ENCODE peak calls at places on chromosome 20, in six cellular contexts. L is ovary, Q is Peyer's patch, W is body of pancreas, I is H1, O is HCT116. Y is an unnamed sample.

GRCh38 chr20:25308671-25309394 is 60.9 kb downstream of the PYGB start:
- DNase-seq in L (peak; percentile 35), Q (no peak), W (peak; percentile 4), I (no peak), O (peak; percentile 28), Y (peak; percentile 56)

GRCh38 chr20:63577317-63577894 is 3.4 kb upstream of the HELZ2 start:
- DNase-seq in L (peak; percentile 41), Q (peak; percentile 78), W (peak; percentile 91), I (no peak), O (no peak), Y (peak; percentile 83)

GRCh38 chr20:60049601-60050000 is 91.4 kb downstream of the CDH26 start:
- DNase-seq in L (no peak), Q (no peak), W (no peak), I (no peak), O (no peak), Y (no peak)

GRCh38 chr20:47334022-47334551 is 22.4 kb downstream of the ZMYND8 start:
- DNase-seq in L (no peak), Q (peak; percentile 69), W (no peak), I (no peak), O (no peak), Y (peak; percentile 35)

GRCh38 chr20:53128024-53128423 is 155.9 kb downstream of the TSHZ2 start:
- DNase-seq in L (no peak), Q (no peak), W (no peak), I (no peak), O (no peak), Y (no peak)

GRCh38 chr20:58716476-58717277 is 24.1 kb downstream of the NPEPL1 start:
- DNase-seq in L (peak; percentile 35), Q (peak; percentile 35), W (no peak), I (peak; percentile 46), O (no peak), Y (peak; percentile 42)

GRCh38 chr20:11103866-11104265 is 430.1 kb upstream of the JAG1 start:
- DNase-seq in L (no peak), Q (no peak), W (no peak), I (no peak), O (no peak), Y (no peak)

GRCh38 chr20:41714030-41714429 is 95.9 kb upstream of the CHD6 start:
- DNase-seq in L (no peak), Q (no peak), W (no peak), I (no peak), O (no peak), Y (no peak)

GRCh38 chr20:20299904-20300303 is 68.0 kb upstream of the INSM1 start:
- DNase-seq in L (no peak), Q (no peak), W (no peak), I (no peak), O (no peak), Y (no peak)

GRCh38 chr20:10793741-10794140 is 119.9 kb upstream of the JAG1 start:
- DNase-seq in L (no peak), Q (no peak), W (peak; percentile 46), I (peak; percentile 58), O (no peak), Y (no peak)

GRCh38 chr20:25023316-25023715 is 30.8 kb upstream of the APMAP start:
- DNase-seq in L (peak; percentile 20), Q (peak; percentile 41), W (peak; percentile 4), I (no peak), O (no peak), Y (peak; percentile 24)

GRCh38 chr20:48740269-48740603 is 87.6 kb downstream of the PREX1 start:
- DNase-seq in L (no peak), Q (no peak), W (no peak), I (no peak), O (no peak), Y (no peak)

GRCh38 chr20:41406896-41407444 is 40.4 kb upstream of the EMILIN3 start:
- DNase-seq in L (no peak), Q (no peak), W (no peak), I (no peak), O (no peak), Y (no peak)

GRCh38 chr20:4603724-4604123 is 118.0 kb upstream of the PRND start:
- DNase-seq in L (no peak), Q (no peak), W (no peak), I (no peak), O (no peak), Y (no peak)

GRCh38 chr20:4607287-4607713 is 114.4 kb upstream of the PRND start:
- DNase-seq in L (no peak), Q (peak; percentile 79), W (peak; percentile 60), I (peak; percentile 69), O (peak; percentile 51), Y (no peak)

GRCh38 chr20:4606046-4606445 is 115.7 kb upstream of the PRND start:
- DNase-seq in L (no peak), Q (no peak), W (no peak), I (no peak), O (no peak), Y (no peak)

GRCh38 chr20:4604580-4604979 is 117.1 kb upstream of the PRND start:
- DNase-seq in L (no peak), Q (no peak), W (no peak), I (no peak), O (no peak), Y (no peak)

DNA sequence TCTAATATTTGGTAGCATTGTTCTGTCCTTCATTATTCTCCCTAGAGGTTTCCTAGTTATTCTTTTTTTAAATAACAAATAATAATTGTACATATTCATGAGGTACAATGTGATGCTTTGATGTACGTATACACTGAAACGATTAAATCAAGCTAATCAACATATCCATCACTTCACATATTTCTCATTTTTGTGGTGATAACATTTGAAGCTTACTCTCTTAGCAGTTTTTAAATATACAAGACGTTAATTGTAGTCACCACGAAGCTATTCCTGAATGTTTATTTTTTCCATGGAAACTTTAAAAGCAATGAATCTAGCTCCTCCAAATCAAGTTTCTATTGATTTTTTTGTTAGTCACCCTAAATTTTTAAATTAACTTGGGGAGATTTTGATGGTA is 116.5 kb upstream of the PRND start:
- DNase-seq in L (no peak), Q (no peak), W (no peak), I (no peak), O (no peak), Y (no peak)
- TF ChIP-seq POLR2A in L (no peak), Q (no peak), W (no peak), I (no peak), O (no peak), Y (no peak)

DNA sequence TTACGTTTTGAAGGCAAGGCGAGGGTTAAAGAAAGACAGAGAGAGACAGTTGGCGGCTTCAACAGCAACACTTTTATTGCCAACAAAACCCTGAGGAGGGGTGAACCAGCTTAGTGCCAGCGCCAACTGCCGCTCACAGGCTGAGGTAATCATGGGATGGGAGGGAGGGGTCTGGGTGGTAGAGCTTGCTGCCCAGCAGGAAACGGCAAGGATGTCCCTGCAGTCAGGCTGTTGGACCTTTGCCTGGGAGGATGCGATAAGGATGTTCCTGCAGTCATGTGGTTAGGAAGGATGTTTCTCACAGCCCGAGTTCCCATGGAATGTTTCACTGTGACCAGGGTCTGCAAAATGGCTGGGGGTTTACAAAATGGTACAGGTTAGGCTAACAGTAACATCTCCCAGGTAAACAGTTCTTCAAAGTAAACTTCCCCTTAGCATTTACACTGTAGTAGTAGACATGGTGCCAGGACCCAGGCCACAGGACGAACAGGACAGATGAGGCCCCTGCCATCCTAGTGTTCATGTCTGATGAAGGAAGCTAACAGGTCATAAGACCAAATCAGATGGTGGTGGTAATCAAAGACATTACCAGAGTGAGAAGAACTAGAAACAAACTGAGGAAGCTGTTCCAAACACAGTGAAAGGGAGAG is 647.3 kb upstream of the DEFB115 start:
- DNase-seq in L (peak; percentile 67), Q (peak; percentile 30), W (no peak), I (no peak), O (no peak), Y (peak; percentile 58)
- H3K4me3 ChIP-seq in L (no peak overlapping the region), Q (no peak overlapping the region), W (no peak overlapping the region), I (no peak overlapping the region), O (no peak overlapping the region), Y (no peak overlapping the region)

GRCh38 chr20:33827629-33828325 is 16.6 kb downstream of the CHMP4B start:
- DNase-seq in L (no peak), Q (no peak), W (no peak), I (no peak), O (no peak), Y (no peak)

GRCh38 chr20:33826270-33826897 is 15.2 kb downstream of the CHMP4B start:
- DNase-seq in L (no peak), Q (no peak), W (peak; percentile 45), I (no peak), O (no peak), Y (no peak)

GRCh38 chr20:33824852-33825251 is 13.7 kb downstream of the CHMP4B start:
- DNase-seq in L (no peak), Q (no peak), W (no peak), I (no peak), O (no peak), Y (no peak)

GRCh38 chr20:33827109-33827508 is 16.0 kb downstream of the CHMP4B start:
- DNase-seq in L (no peak), Q (no peak), W (no peak), I (no peak), O (no peak), Y (no peak)

GRCh38 chr20:33825340-33826269 is 14.5 kb downstream of the CHMP4B start:
- DNase-seq in L (no peak), Q (peak; percentile 81), W (peak; percentile 39), I (no peak), O (no peak), Y (no peak)
- H3K4me1 ChIP-seq in L (peaks cover 33% of the 10 kb centered on the region), Q (peaks cover 18% of the 10 kb centered on the region), W (peaks cover 66% of the 10 kb centered on the region), I (no peaks in the 10 kb centered on the region), O (peaks cover 11% of the 10 kb centered on the region), Y (peaks cover 6% of the 10 kb centered on the region)

GRCh38 chr20:5000263-5001173 is 792 bp downstream of the SLC23A2 start:
- DNase-seq in L (peak; percentile 51), Q (peak; percentile 69), W (peak; percentile 43), I (peak; percentile 55), O (no peak), Y (peak; percentile 71)

GRCh38 chr20:5002077-5002413 is 735 bp upstream of the SLC23A2 start:
- DNase-seq in L (peak; percentile 44), Q (no peak), W (peak; percentile 14), I (no peak), O (no peak), Y (peak; percentile 20)

GRCh38 chr20:4999788-5000187 is 1.5 kb downstream of the SLC23A2 start:
- DNase-seq in L (no peak), Q (no peak), W (no peak), I (no peak), O (no peak), Y (no peak)

GRCh38 chr20:5003626-5004025 is 2.3 kb upstream of the SLC23A2 start:
- DNase-seq in L (no peak), Q (no peak), W (no peak), I (no peak), O (no peak), Y (no peak)

DNA sequence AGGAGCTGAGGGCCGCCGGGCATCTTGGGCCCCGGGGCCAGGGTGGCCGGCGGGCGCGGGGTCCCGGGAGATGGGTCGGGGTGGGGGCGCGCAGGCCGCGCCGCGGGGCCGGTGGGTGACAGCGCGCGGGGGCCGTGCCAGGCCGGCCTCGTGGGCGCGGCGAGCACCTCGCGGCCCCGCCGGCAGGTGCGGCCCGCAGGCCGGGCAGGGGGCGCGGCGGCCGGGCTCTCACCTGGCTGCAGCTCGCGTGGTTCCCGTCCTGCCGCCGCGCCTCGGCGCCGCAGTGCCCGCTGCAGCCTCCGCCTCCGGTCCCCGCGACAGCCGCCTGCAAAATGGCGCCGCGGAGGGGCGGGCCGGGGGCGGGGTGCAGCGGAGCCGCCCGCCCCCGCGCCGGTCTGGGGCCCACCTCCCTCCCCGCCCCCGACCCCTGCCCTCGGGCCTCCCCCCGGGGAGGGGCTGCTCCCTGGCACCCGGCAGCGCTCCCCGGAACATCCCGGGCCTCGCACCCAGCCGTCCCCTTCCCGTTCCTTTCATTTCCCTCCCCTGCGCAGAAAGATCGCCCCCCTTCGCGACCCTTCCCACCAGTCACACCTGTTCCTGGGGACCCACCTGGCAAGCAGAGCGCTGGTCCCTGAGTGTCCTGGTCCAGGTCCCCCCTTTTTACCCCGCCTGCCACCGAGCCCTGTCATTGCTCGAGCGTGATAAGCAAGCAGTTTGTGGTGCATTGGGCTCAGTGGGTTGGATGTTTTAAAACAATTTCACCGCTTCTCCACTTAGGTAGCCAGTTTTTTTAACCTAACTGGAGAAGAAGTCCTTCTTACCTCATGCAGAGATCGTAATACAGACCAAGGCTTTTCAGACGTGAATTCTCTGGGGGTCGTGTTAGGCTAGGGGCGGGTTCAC is at the start of gene SLC23A2:
- DNase-seq in L (peak; percentile 67), Q (peak; percentile 73), W (peak; percentile 59), I (peak; percentile 75), O (no peak), Y (peak; percentile 67)
- TF ChIP-seq POLR2A in L (no peak), Q (no peak), W (no peak), I (no peak), O (no peak), Y (peak; percentile 40)